ENCODE peak calls at places on chromosomes 5 and 9, in seven cellular contexts. P, B, A, X, W, C and U are unnamed samples.

GRCh38 chr5:98099448-98100105 is 673.9 kb upstream of the RGMB start:
- DNase-seq in P (no peak), W (no peak), X (no peak), C (no peak), B (peak), A (no peak), U (no peak)

GRCh38 chr5:128736567-128736966 is 198.5 kb upstream of the FBN2 start:
- DNase-seq in A (no peak), W (peak), B (peak), C (no peak), X (no peak), P (no peak), U (peak)

GRCh38 chr5:102450313-102450990 is 48.3 kb downstream of the SLCO6A1 start:
- DNase-seq in B (no peak), X (no peak), P (no peak), A (peak), C (no peak), W (peak), U (no peak)

GRCh38 chr9:93656426-93657222 is 80.2 kb downstream of the PHF2 start:
- DNase-seq in A (no peak), P (no peak), W (no peak), C (no peak), X (peak), B (no peak), U (peak)

GRCh38 chr9:68627594-68627993 is 77.4 kb upstream of the PIP5K1B start:
- DNase-seq in B (no peak), A (no peak), X (no peak), P (no peak), C (no peak), W (no peak), U (no peak)

GRCh38 chr9:132341177-132341840 is 13.5 kb downstream of the SETX start:
- DNase-seq in C (no peak), P (no peak), A (no peak), B (no peak), X (no peak), W (no peak), U (no peak)

GRCh38 chr5:57503433-57503832 is 20.8 kb upstream of the ACTBL2 start:
- DNase-seq in B (peak), W (no peak), C (no peak), A (no peak), X (no peak), P (no peak), U (no peak)

GRCh38 chr5:51326844-51327243 is 56.4 kb upstream of the ISL1 start:
- DNase-seq in X (no peak), A (no peak), W (no peak), B (no peak), P (no peak), C (no peak), U (no peak)

GRCh38 chr9:114603183-114603582 is 7.9 kb upstream of the TMEM268 start:
- DNase-seq in P (no peak), X (no peak), C (no peak), W (no peak), A (no peak), B (no peak), U (no peak)

GRCh38 chr9:127796899-127797370 is 5.7 kb upstream of the FPGS start:
- DNase-seq in X (no peak), P (no peak), B (peak), A (peak), W (no peak), C (no peak), U (no peak)
- TF ChIP-seq POLR2A in X (no peak), P (no peak), B (no peak), A (no peak), W (no peak), C (no peak), U (no peak)

GRCh38 chr5:15234366-15234765 is 265.6 kb upstream of the FBXL7 start:
- DNase-seq in X (no peak), C (no peak), P (no peak), A (no peak), B (no peak), W (no peak), U (no peak)
- TF ChIP-seq POLR2A in X (no peak), C (no peak), P (no peak), A (no peak), B (no peak), W (no peak), U (no peak)

GRCh38 chr5:2905741-2906140 is 154.3 kb upstream of the IRX2 start:
- DNase-seq in P (no peak), X (no peak), C (no peak), B (no peak), W (no peak), A (no peak), U (no peak)

GRCh38 chr5:2910401-2911175 is 159.1 kb upstream of the IRX2 start:
- DNase-seq in P (no peak), W (no peak), X (no peak), B (no peak), C (no peak), A (no peak), U (no peak)

GRCh38 chr5:2906302-2907090 is 155.0 kb upstream of the IRX2 start:
- DNase-seq in C (no peak), A (no peak), W (no peak), B (no peak), P (no peak), X (no peak), U (no peak)

GRCh38 chr5:2909035-2909434 is 157.6 kb upstream of the IRX2 start:
- DNase-seq in X (no peak), P (peak), C (no peak), A (no peak), B (no peak), W (no peak), U (no peak)

GRCh38 chr5:2908086-2908485 is 156.6 kb upstream of the IRX2 start:
- DNase-seq in A (no peak), X (no peak), C (no peak), B (no peak), P (no peak), W (no peak), U (no peak)
- TF ChIP-seq POLR2A in A (no peak), X (no peak), C (no peak), B (no peak), P (no peak), W (no peak), U (no peak)

DNA sequence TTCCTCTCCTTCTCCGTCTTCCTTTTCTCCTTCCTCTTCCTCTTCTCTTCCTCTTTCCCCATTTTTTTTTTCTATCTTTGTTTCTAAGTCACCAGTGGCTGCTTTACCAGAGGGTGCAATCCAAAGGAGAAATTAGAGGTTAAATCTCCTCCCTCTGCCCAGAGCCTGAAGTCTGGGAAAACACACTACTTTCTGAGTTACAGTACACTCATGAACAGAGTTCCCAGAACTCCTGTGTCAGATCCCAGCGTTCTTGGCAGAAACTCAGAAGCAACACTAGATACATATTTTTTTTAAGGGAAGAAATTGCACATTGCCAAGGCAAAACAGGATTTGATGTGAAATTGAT is 189.0 kb downstream of the SNCAIP start:
- DNase-seq in B (no peak), A (no peak), C (no peak), P (no peak), W (no peak), X (no peak), U (no peak)
- TF ChIP-seq POLR2A in B (no peak), A (no peak), C (no peak), P (no peak), W (no peak), X (no peak), U (no peak)

DNA sequence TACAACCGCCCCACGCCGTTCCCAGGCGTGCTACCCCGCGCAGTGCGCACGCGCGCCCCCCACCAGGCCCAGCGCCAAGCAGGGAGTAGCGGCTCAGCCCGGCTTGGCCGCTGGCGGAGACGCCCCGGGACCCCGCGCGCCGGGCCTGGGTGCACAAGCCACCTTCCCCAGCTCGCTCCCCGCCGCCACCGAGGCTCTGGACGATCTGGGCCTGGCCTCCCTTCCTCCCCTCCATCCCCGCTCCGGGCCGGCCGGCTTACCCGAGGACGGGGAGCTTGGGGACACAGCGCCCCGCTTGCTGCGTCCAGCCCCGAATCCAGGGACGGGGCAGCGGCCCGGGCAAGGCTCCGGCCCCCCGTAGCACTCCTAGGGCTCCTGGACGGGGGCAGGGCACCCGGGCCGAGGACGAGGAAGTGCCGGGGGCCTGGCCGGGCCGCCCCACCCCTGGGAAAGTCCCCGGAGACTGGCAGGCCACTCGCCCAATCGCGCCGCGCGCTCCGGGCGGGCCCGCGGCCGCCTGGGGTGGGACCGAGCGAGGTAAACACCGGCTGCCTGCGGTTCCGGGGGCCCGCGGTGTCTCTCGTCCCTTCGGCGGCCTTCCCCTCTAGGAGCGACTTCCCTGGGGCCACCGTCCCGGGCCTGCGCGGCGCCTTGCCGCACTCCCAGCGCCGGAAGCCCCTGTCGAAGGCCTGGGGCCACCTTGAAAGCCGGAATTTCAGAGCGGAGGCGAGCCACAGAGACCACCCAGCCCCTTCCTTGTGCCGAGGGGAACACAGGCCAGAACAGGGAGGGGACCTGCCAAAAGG is at the start of gene TNIP1:
- DNase-seq in P (peak), B (peak), X (peak), A (peak), W (peak), C (peak), U (peak)
- TF ChIP-seq POLR2A in P (no peak), B (peak), X (peak), A (peak), W (peak), C (no peak), U (peak)

GRCh38 chr5:72320022-72320898 is at the start of the genes MRPS27 and PTCD2:
- DNase-seq in W (peak), B (peak), X (peak), C (peak), P (peak), A (peak), U (peak)
- TF ChIP-seq POLR2A in W (peak), B (peak), X (peak), C (peak), P (no peak), A (peak), U (peak)

GRCh38 chr5:43401827-43402226 is 10.4 kb downstream of the CCL28 start:
- DNase-seq in C (no peak), A (peak), B (no peak), X (no peak), W (peak), P (no peak), U (no peak)

GRCh38 chr5:43400082-43400481 is 12.1 kb downstream of the CCL28 start:
- DNase-seq in P (no peak), C (no peak), W (no peak), X (no peak), B (no peak), A (no peak), U (no peak)

DNA sequence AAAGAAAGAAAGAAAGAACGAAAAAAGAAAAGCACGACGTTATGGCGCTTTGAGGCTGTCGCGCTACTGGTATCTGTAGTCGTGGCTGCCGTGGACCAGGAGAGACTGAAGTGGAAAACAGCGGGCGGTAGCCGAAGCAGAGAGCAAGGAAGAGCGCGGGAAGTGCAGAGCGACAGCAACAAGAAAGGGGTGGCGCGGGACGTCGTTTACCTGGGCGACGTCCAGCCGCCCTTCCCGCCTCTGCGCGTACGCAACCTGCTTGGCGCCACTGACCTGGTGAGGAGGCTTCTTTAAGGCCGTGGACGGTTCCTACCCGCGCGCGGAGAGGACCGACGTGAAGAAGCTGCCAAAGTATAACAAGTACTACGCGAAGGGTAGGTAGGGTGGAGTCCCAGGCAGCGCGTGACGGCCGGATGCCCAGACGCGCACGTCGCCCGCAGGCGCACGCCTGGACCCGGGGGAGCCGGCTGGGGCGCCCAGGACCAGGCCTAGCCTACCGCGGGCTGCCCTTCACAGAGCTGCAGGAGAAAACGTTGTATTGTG is 15.4 kb downstream of the CCL28 start:
- DNase-seq in A (no peak), C (peak), W (peak), X (peak), P (peak), B (peak), U (peak)
- TF ChIP-seq POLR2A in A (no peak), C (peak), W (no peak), X (no peak), P (no peak), B (no peak), U (peak)

DNA sequence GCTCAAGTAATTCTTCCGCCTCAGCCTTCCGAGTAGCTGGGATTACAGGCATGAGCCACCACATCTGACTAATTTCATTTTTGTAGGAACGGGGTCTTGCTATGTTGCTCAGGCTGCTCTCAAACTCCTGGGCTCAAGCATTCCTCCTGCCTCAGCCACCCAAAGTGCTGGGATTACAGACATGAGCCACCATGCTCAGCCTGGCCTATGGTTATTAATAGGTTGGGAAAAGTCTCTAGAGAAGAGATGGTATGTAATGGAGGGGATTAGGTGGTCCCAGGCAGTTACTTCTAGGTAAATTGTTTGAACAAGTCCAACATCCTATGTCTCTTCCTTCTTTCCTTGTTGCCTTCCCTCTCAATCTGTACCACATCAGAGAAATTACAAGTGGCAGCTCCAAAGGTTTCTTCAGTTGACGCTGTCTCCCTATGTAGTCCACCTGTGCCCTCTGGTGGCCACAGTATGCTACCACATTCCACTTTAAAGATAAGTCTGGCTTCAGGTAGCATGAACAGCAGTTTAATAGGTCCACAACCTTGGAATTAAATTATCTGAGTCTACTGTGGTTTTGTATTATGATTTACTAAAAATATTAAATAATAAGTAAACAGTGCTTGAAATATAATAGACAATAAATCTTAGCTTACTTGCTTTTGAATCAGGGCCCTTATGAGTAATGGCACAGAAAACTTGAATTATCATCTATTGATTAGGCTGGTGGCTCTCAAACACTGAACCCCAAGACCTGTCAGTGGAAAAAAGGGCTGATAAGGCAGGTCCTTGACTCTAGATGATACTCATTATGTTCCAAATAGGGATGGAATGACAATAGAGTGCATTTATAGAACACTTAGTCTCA is 9.7 kb downstream of the TIGD6 start:
- DNase-seq in X (peak), C (peak), B (peak), P (peak), W (peak), A (peak), U (peak)
- TF ChIP-seq POLR2A in X (no peak), C (no peak), B (no peak), P (no peak), W (no peak), A (no peak), U (no peak)

GRCh38 chr5:41115281-41115680 is 44.1 kb upstream of the MROH2B start:
- DNase-seq in X (no peak), C (no peak), B (no peak), W (no peak), A (no peak), P (no peak), U (no peak)

GRCh38 chr5:41109186-41109585 is 38.0 kb upstream of the MROH2B start:
- DNase-seq in W (no peak), X (no peak), C (no peak), B (no peak), A (no peak), P (no peak), U (no peak)

GRCh38 chr5:41118177-41118576 is 47.0 kb upstream of the MROH2B start:
- DNase-seq in B (no peak), W (no peak), A (no peak), C (no peak), P (no peak), X (no peak), U (no peak)

DNA sequence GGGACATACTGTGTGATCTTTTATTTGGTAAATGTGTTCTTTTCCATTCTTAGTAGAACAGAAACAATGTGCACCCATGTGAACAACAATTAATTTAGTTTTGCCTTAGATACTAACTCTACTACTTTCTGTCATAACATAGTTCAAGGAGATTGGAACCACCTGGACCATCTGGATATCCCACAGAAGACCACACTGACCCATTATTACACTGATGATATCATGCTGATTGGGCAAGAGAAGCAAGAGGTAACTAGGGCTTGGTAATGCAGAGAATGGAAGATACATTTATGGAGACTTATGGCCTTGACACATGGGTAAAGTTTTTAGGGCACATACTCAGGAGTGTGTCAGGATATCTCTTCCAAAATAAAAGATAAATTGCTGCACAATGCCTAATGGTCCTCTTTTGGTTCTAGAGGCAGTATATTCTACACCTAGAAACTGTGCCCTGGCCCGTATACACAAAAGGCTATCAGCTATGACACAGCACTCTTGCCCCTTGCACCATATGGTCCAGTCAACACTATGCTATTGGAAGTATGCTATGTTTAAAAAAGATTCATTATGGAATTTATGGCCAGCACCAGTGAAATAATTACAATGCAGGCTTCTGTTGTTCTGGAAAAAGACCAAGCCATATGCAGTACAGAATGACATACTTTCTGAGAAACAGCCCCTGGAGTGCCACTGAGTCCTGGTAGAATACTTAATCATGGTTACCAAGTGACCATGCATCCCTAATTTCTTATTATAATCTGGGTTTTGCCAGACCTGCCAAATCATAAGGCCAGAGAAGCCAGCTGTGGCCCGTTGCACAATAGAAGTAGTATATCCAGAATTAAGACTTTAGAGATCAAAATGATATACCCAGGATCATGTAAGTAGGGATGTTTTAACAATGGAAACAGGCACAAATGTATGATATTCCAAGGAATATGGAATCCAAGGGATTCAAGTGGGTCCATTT is 41.6 kb upstream of the MROH2B start:
- DNase-seq in A (no peak), C (no peak), W (no peak), B (no peak), X (no peak), P (no peak), U (no peak)
- TF ChIP-seq POLR2A in A (no peak), C (no peak), W (no peak), B (no peak), X (no peak), P (no peak), U (no peak)